ENCODE peak calls at places on chromosomes 6 and 20, in ten cellular contexts. U is activated CD4-positive, alpha-beta T cell treated with anti-CD3 and anti-CD28 coated beads, Interleukin-2, amount 50 U/mL, for 1 hour; A is fibroblast of the conjunctiva; F is mucosa of descending colon; Q is stimulated activated CD8-positive, alpha-beta memory T cell treated with anti-CD3 and anti-CD28 coated beads, Interleukin-7, amount 100 ng/mL, for 1 hour; E is astrocyte of the cerebellum; I is Daoy; W is iPS-NIHi11; Y is GF-D8; O is progenitor cell of endocrine pancreas. V is an unnamed sample.
A peak's percentile ranks its signal among the peaks of the same experiment; 100 is the strongest.

GRCh38 chr20:52047811-52048302 is 143.7 kb downstream of the ZFP64 start:
- DNase-seq in U (no peak), A (no peak), F (no peak), Q (no peak), E (peak; percentile 84), I (peak; percentile 22), W (no peak), Y (no peak), O (no peak), V (no peak)

GRCh38 chr6:113147544-113147943 is 709.6 kb upstream of the MARCKS start:
- DNase-seq in U (no peak), A (peak; percentile 38), F (no peak), Q (no peak), E (no peak), I (no peak), W (no peak), Y (no peak), O (no peak), V (no peak)

GRCh38 chr6:38909020-38909730 is 139.4 kb upstream of the GLP1R start:
- DNase-seq in U (no peak), A (no peak), F (no peak), Q (no peak), E (no peak), I (no peak), W (no peak), Y (no peak), O (no peak), V (no peak)

GRCh38 chr6:113414511-113414910 is 442.6 kb upstream of the MARCKS start:
- DNase-seq in U (no peak), A (peak; percentile 49), F (no peak), Q (no peak), E (peak; percentile 50), I (peak; percentile 78), W (no peak), Y (no peak), O (no peak), V (peak; percentile 44)

GRCh38 chr20:47691632-47692031 is 93.6 kb downstream of the SULF2 start:
- DNase-seq in U (no peak), A (no peak), F (no peak), Q (no peak), E (no peak), I (no peak), W (no peak), Y (no peak), O (no peak), V (no peak)

GRCh38 chr6:27767851-27768250 is 144.3 kb downstream of the OR2B2 start:
- DNase-seq in U (no peak), A (no peak), F (no peak), Q (no peak), E (no peak), I (no peak), W (no peak), Y (no peak), O (no peak), V (no peak)

GRCh38 chr20:62356948-62357667 is 10.0 kb downstream of the LAMA5 start:
- DNase-seq in U (no peak), A (no peak), F (no peak), Q (no peak), E (peak; percentile 54), I (peak; percentile 87), W (no peak), Y (no peak), O (no peak), V (peak; percentile 63)

GRCh38 chr20:46353506-46354206 is 45.4 kb upstream of the CDH22 start:
- DNase-seq in U (no peak), A (no peak), F (no peak), Q (no peak), E (no peak), I (no peak), W (no peak), Y (no peak), O (no peak), V (no peak)

GRCh38 chr6:163170294-163170883 is 244.1 kb upstream of the QKI start:
- DNase-seq in U (peak; percentile 9), A (no peak), F (no peak), Q (no peak), E (no peak), I (no peak), W (peak; percentile 60), Y (no peak), O (no peak), V (no peak)

GRCh38 chr6:87115402-87116135 is 20.7 kb upstream of the CGA start:
- DNase-seq in U (no peak), A (no peak), F (no peak), Q (no peak), E (no peak), I (no peak), W (no peak), Y (no peak), O (no peak), V (no peak)

GRCh38 chr20:58603656-58604184 is 47.4 kb upstream of the STX16 start:
- DNase-seq in U (no peak), A (no peak), F (no peak), Q (no peak), E (no peak), I (no peak), W (no peak), Y (no peak), O (no peak), V (no peak)

GRCh38 chr6:137518584-137518983 is 24.4 kb upstream of the OLIG3 start:
- DNase-seq in U (no peak), A (no peak), F (no peak), Q (no peak), E (no peak), I (no peak), W (no peak), Y (no peak), O (no peak), V (peak; percentile 90)

GRCh38 chr20:25178563-25179438 is 16.7 kb upstream of the ENTPD6 start:
- DNase-seq in U (no peak), A (peak; percentile 89), F (no peak), Q (no peak), E (peak; percentile 55), I (peak; percentile 85), W (peak; percentile 70), Y (no peak), O (no peak), V (peak; percentile 82)

GRCh38 chr20:25623225-25623735 is 534 bp downstream of the NANP start:
- DNase-seq in U (peak; percentile 14), A (no peak), F (peak; percentile 70), Q (peak; percentile 4), E (no peak), I (peak; percentile 35), W (peak; percentile 31), Y (peak; percentile 27), O (peak; percentile 12), V (no peak)

GRCh38 chr6:170198298-170198697 is 92.6 kb downstream of the DLL1 start:
- DNase-seq in U (no peak), A (no peak), F (no peak), Q (no peak), E (no peak), I (no peak), W (no peak), Y (no peak), O (no peak), V (no peak)

GRCh38 chr6:79708094-79708791 is 77.1 kb downstream of the SH3BGRL2 start:
- DNase-seq in U (no peak), A (no peak), F (no peak), Q (no peak), E (no peak), I (no peak), W (no peak), Y (no peak), O (no peak), V (no peak)

GRCh38 chr6:4928426-4928825 is 75.4 kb downstream of the RPP40 start:
- DNase-seq in U (no peak), A (no peak), F (no peak), Q (no peak), E (no peak), I (peak; percentile 44), W (no peak), Y (peak; percentile 12), O (no peak), V (no peak)

GRCh38 chr20:57663681-57664451 is 43.6 kb upstream of the ZBP1 start:
- DNase-seq in U (peak; percentile 0), A (no peak), F (peak; percentile 48), Q (no peak), E (no peak), I (no peak), W (no peak), Y (no peak), O (no peak), V (no peak)

GRCh38 chr6:162942860-162943259 is 215.1 kb downstream of the PACRG start:
- DNase-seq in U (no peak), A (peak; percentile 33), F (no peak), Q (no peak), E (peak; percentile 96), I (peak; percentile 88), W (no peak), Y (no peak), O (no peak), V (no peak)

GRCh38 chr6:7219310-7219709 is 93.7 kb downstream of the SSR1 start:
- DNase-seq in U (no peak), A (no peak), F (peak; percentile 44), Q (no peak), E (no peak), I (peak; percentile 30), W (no peak), Y (no peak), O (no peak), V (peak; percentile 37)

GRCh38 chr6:88244721-88245120 is 78.6 kb upstream of the CNR1 start:
- DNase-seq in U (no peak), A (no peak), F (no peak), Q (no peak), E (no peak), I (no peak), W (no peak), Y (no peak), O (no peak), V (no peak)

GRCh38 chr6:43817192-43817591 is 47.2 kb downstream of the VEGFA start:
- DNase-seq in U (peak; percentile 11), A (no peak), F (no peak), Q (no peak), E (no peak), I (peak; percentile 64), W (peak; percentile 76), Y (peak; percentile 45), O (no peak), V (no peak)

GRCh38 chr20:25051386-25052155 is 6.4 kb downstream of the ACSS1 start:
- DNase-seq in U (no peak), A (no peak), F (no peak), Q (no peak), E (no peak), I (no peak), W (no peak), Y (no peak), O (no peak), V (no peak)

GRCh38 chr20:17669306-17669931 is 12.6 kb downstream of the RRBP1 start:
- DNase-seq in U (no peak), A (no peak), F (no peak), Q (no peak), E (no peak), I (no peak), W (no peak), Y (no peak), O (no peak), V (no peak)

GRCh38 chr6:76166297-76166696 is 93.8 kb upstream of the IMPG1 start:
- DNase-seq in U (no peak), A (no peak), F (peak; percentile 22), Q (no peak), E (no peak), I (no peak), W (no peak), Y (no peak), O (no peak), V (no peak)

GRCh38 chr6:114121913-114122662 is 151.1 kb upstream of the HDAC2 start:
- DNase-seq in U (no peak), A (no peak), F (no peak), Q (no peak), E (no peak), I (no peak), W (no peak), Y (no peak), O (no peak), V (no peak)

GRCh38 chr6:108689279-108690161 is 128.8 kb downstream of the FOXO3 start:
- DNase-seq in U (no peak), A (peak; percentile 94), F (peak; percentile 63), Q (no peak), E (no peak), I (peak; percentile 57), W (peak; percentile 47), Y (peak; percentile 68), O (no peak), V (peak; percentile 43)

GRCh38 chr6:33828764-33829731 is 25.2 kb upstream of the MLN start:
- DNase-seq in U (no peak), A (no peak), F (peak; percentile 19), Q (no peak), E (no peak), I (no peak), W (no peak), Y (no peak), O (no peak), V (no peak)

V was measured in Caki2.